ENCODE peak calls at places on chromosome 11, in six cellular contexts. O is SJSA1; H is stimulated activated CD8-positive, alpha-beta memory T cell treated with anti-CD3 and anti-CD28 coated beads, Interleukin-15, amount 100 ng/mL, for 24 hours; B is neuronal stem cell; V is HTR-8/SVneo; C is Calu3. R is an unnamed sample.
A peak's percentile ranks its signal among the peaks of the same experiment; 100 is the strongest.

GRCh38 chr11:111981270-111981669 is 43.9 kb upstream of the DLAT start:
- DNase-seq in O (no peak), H (no peak), B (no peak), V (no peak), C (no peak), R (no peak)

GRCh38 chr11:117796456-117797428 is at the start of gene DSCAML1:
- DNase-seq in O (no peak), H (no peak), B (no peak), V (no peak), C (no peak), R (peak; percentile 93)

GRCh38 chr11:117279711-117280376 is 11.3 kb upstream of the BACE1-AS start:
- DNase-seq in O (no peak), H (no peak), B (no peak), V (no peak), C (no peak), R (no peak)

GRCh38 chr11:95739108-95739507 is 50.5 kb downstream of the FAM76B start:
- DNase-seq in O (no peak), H (no peak), B (no peak), V (no peak), C (no peak), R (peak; percentile 19)

GRCh38 chr11:129280027-129280811 is 88.1 kb upstream of the ARHGAP32 start:
- DNase-seq in O (no peak), H (no peak), B (no peak), V (no peak), C (no peak), R (no peak)

GRCh38 chr11:111378773-111379499 is at the start of gene POU2AF1:
- DNase-seq in O (no peak), H (peak; percentile 10), B (no peak), V (no peak), C (no peak), R (peak; percentile 47)

GRCh38 chr11:48150213-48150612 is 66.4 kb upstream of the OR4B1 start:
- DNase-seq in O (no peak), H (no peak), B (no peak), V (no peak), C (no peak), R (no peak)

GRCh38 chr11:129769059-129769458 is 46.6 kb upstream of the TMEM45B start:
- DNase-seq in O (no peak), H (no peak), B (no peak), V (no peak), C (no peak), R (no peak)

GRCh38 chr11:43693731-43694130 is 13.2 kb downstream of the HSD17B12 start:
- DNase-seq in O (no peak), H (no peak), B (no peak), V (no peak), C (no peak), R (no peak)

GRCh38 chr11:125183641-125184040 is 19.1 kb downstream of the PKNOX2 start:
- DNase-seq in O (no peak), H (no peak), B (no peak), V (no peak), C (no peak), R (no peak)

GRCh38 chr11:76524919-76525318 is 80.1 kb downstream of the EMSY start:
- DNase-seq in O (no peak), H (no peak), B (no peak), V (no peak), C (peak; percentile 39), R (no peak)

GRCh38 chr11:121595717-121596156 is 143.0 kb upstream of the SORL1-AS1 start:
- DNase-seq in O (peak; percentile 60), H (no peak), B (no peak), V (peak; percentile 84), C (no peak), R (no peak)

GRCh38 chr11:45660717-45661416 is 4.6 kb downstream of the CHST1 start:
- DNase-seq in O (no peak), H (no peak), B (no peak), V (no peak), C (no peak), R (no peak)

GRCh38 chr11:12508151-12508740 is 130.9 kb downstream of the PARVA start:
- DNase-seq in O (no peak), H (no peak), B (no peak), V (no peak), C (no peak), R (no peak)

GRCh38 chr11:74321487-74322188 is 10.2 kb upstream of the P4HA3 start:
- DNase-seq in O (no peak), H (no peak), B (no peak), V (peak; percentile 42), C (peak; percentile 32), R (peak; percentile 49)

GRCh38 chr11:107078375-107078774 is 60.1 kb upstream of the GUCY1A2 start:
- DNase-seq in O (no peak), H (no peak), B (no peak), V (no peak), C (no peak), R (no peak)

GRCh38 chr11:75771646-75772410 is 3.2 kb downstream of the DGAT2 start:
- DNase-seq in O (no peak), H (no peak), B (no peak), V (no peak), C (no peak), R (no peak)

GRCh38 chr11:65116370-65117205 is 913 bp downstream of the ZNHIT2 start:
- DNase-seq in O (peak; percentile 67), H (no peak), B (no peak), V (no peak), C (peak; percentile 48), R (peak; percentile 73)

GRCh38 chr11:1168721-1169161 is 11.0 kb downstream of the MUC5AC start:
- DNase-seq in O (no peak), H (no peak), B (no peak), V (no peak), C (no peak), R (peak; percentile 54)

GRCh38 chr11:115222863-115223530 is 281.2 kb downstream of the CADM1 start:
- DNase-seq in O (no peak), H (no peak), B (no peak), V (no peak), C (no peak), R (no peak)

GRCh38 chr11:1557168-1557884 is 14.7 kb downstream of the DUSP8 start:
- DNase-seq in O (no peak), H (no peak), B (no peak), V (no peak), C (no peak), R (no peak)

GRCh38 chr11:69510471-69511357 is 29.3 kb downstream of the LINC01488 start:
- DNase-seq in O (peak; percentile 87), H (no peak), B (no peak), V (peak; percentile 69), C (no peak), R (peak; percentile 30)

GRCh38 chr11:134414772-134415765 is 3.0 kb upstream of the B3GAT1 start:
- DNase-seq in O (no peak), H (no peak), B (no peak), V (no peak), C (no peak), R (peak; percentile 49)

GRCh38 chr11:68659158-68659921 is 25.0 kb upstream of the GAL start:
- DNase-seq in O (peak; percentile 98), H (no peak), B (no peak), V (peak; percentile 88), C (no peak), R (peak; percentile 53)

GRCh38 chr11:105719073-105719846 is 109.4 kb downstream of the GRIA4 start:
- DNase-seq in O (peak; percentile 37), H (no peak), B (no peak), V (peak; percentile 25), C (peak; percentile 3), R (no peak)

R was measured in H7.